ENCODE peak calls at places on chromosome 5, in five cellular contexts. Q, C, I, Z and R are unnamed samples.

GRCh38 chr5:132027027-132027426 is 15.6 kb upstream of the ACSL6 start:
- DNase-seq in Q (no peak), C (no peak), I (no peak), Z (no peak), R (no peak)

GRCh38 chr5:71014186-71014585 is 11.0 kb downstream of the NAIP start:
- DNase-seq in Q (peak), C (no peak), I (no peak), Z (no peak), R (no peak)

GRCh38 chr5:169649486-169649885 is 12.4 kb downstream of the DOCK2 start:
- DNase-seq in Q (no peak), C (no peak), I (no peak), Z (no peak), R (no peak)

GRCh38 chr5:148104226-148104625 is 40.4 kb downstream of the SPINK5 start:
- DNase-seq in Q (no peak), C (no peak), I (no peak), Z (no peak), R (no peak)

GRCh38 chr5:14267166-14267838 is 124.2 kb downstream of the TRIO start:
- DNase-seq in Q (peak), C (peak), I (no peak), Z (no peak), R (peak)

GRCh38 chr5:128349044-128349629 is 188.9 kb downstream of the FBN2 start:
- DNase-seq in Q (no peak), C (no peak), I (no peak), Z (no peak), R (peak)

GRCh38 chr5:141914154-141914743 is 9.4 kb upstream of the DELE1 start:
- DNase-seq in Q (peak), C (peak), I (no peak), Z (peak), R (peak)

GRCh38 chr5:157568717-157569116 is 6.9 kb downstream of the ADAM19 start:
- DNase-seq in Q (peak), C (no peak), I (no peak), Z (no peak), R (no peak)

GRCh38 chr5:179823937-179824744 is 3.4 kb downstream of the SQSTM1 start:
- DNase-seq in Q (no peak), C (no peak), I (no peak), Z (no peak), R (no peak)